ENCODE peak calls at places on chromosome 14, in six cellular contexts. G is activated gamma-delta T cell treated with anti-CD3 and anti-CD28 coated beads, Interleukin-2, amount 50 U/mL, for 16 hours; T is activated naive CD8-positive, alpha-beta T cell treated with anti-CD3 and anti-CD28 coated beads, Interleukin-2, amount 50 U/mL, for 24 hours; I is Right ventricle myocardium superior; E is posterior cingulate gyrus; K is amygdala. M is an unnamed sample.

GRCh38 chr14:91883770-91884169 is 16.4 kb upstream of the TC2N start:
- DNase-seq in G (no peak), E (peak), T (no peak), K (no peak), I (peak), M (no peak)

GRCh38 chr14:100684961-100685360 is 41.7 kb upstream of the DLK1 start:
- DNase-seq in G (no peak), E (no peak), I (no peak), K (no peak), T (no peak), M (no peak)

GRCh38 chr14:51846631-51847488 is 13.6 kb upstream of the GNG2 start:
- DNase-seq in K (no peak), G (peak), E (peak), T (peak), I (peak), M (peak)

GRCh38 chr14:44639986-44640385 is 132.9 kb upstream of the FSCB start:
- DNase-seq in E (no peak), G (no peak), T (no peak), K (no peak), I (no peak), M (no peak)

GRCh38 chr14:20429801-20430669 is 5.9 kb downstream of the KLHL33 start:
- DNase-seq in G (no peak), K (peak), I (peak), T (no peak), E (peak), M (no peak)

GRCh38 chr14:74522740-74523139 is 29.2 kb downstream of the ISCA2 start:
- DNase-seq in I (peak), K (no peak), E (peak), T (no peak), G (no peak), M (no peak)

GRCh38 chr14:22613091-22613695 is 15.1 kb downstream of the ABHD4 start:
- DNase-seq in G (no peak), K (no peak), E (no peak), T (no peak), I (no peak), M (no peak)

GRCh38 chr14:65179918-65180724 is 77.8 kb upstream of the MAX start:
- DNase-seq in T (peak), E (no peak), G (no peak), I (peak), K (no peak), M (no peak)

GRCh38 chr14:63192085-63192484 is 12.2 kb upstream of the RHOJ start:
- DNase-seq in K (no peak), T (no peak), G (no peak), I (no peak), E (no peak), M (peak)

GRCh38 chr14:33692762-33693161 is 258.1 kb downstream of the EGLN3 start:
- DNase-seq in G (no peak), I (no peak), E (no peak), T (no peak), K (no peak), M (no peak)

GRCh38 chr14:90675399-90675798 is 140.8 kb downstream of the TTC7B start:
- DNase-seq in E (peak), G (no peak), T (no peak), I (no peak), K (no peak), M (no peak)

GRCh38 chr14:52080817-52081755 is 12.2 kb upstream of the NID2 start:
- DNase-seq in G (no peak), I (no peak), T (no peak), K (no peak), E (no peak), M (no peak)

GRCh38 chr14:59175404-59175803 is 13.1 kb upstream of the DAAM1 start:
- DNase-seq in E (no peak), K (no peak), G (no peak), T (no peak), I (no peak), M (no peak)

GRCh38 chr14:60506462-60506984 is 2.4 kb upstream of the SIX6 start:
- DNase-seq in K (no peak), E (no peak), I (no peak), T (no peak), G (no peak), M (no peak)

GRCh38 chr14:59278111-59278510 is 89.6 kb downstream of the DAAM1 start:
- DNase-seq in T (no peak), K (no peak), G (no peak), E (no peak), I (no peak), M (no peak)

GRCh38 chr14:51442513-51443175 is 202.6 kb downstream of the TMX1 start:
- DNase-seq in K (no peak), G (no peak), T (no peak), I (no peak), E (no peak), M (no peak)

GRCh38 chr14:36508418-36509051 is 11.5 kb downstream of the NKX2-1 start:
- DNase-seq in I (no peak), T (no peak), E (peak), G (no peak), K (no peak), M (no peak)

GRCh38 chr14:64170190-64170589 is 124.0 kb downstream of the ESR2 start:
- DNase-seq in K (no peak), G (no peak), E (no peak), I (no peak), T (no peak), M (no peak)

GRCh38 chr14:34766060-34766459 is 51.7 kb upstream of the CFL2 start:
- DNase-seq in G (no peak), I (no peak), T (no peak), E (no peak), K (no peak), M (no peak)

GRCh38 chr14:61749264-61749663 is 13.0 kb upstream of the SNAPC1 start:
- DNase-seq in I (no peak), G (no peak), K (no peak), E (no peak), T (no peak), M (peak)

GRCh38 chr14:102914474-102915291 is 7.8 kb upstream of the AMN start:
- DNase-seq in G (no peak), T (no peak), K (no peak), I (peak), E (peak), M (no peak)